ENCODE peak calls at places on chromosomes 12 and 14, in nine cellular contexts. One of them, this sample, is unnamed.

GRCh38 chr12:27334052-27334720 is 1.6 kb downstream of the BMAL2 start:
- DNase-seq in T-helper 2 cell: no peak
- DNase-seq in GM12891: no peak
- DNase-seq in aorta: no peak
- DNase-seq in substantia nigra: no peak
- DNase-seq in NCI-H510A treated with DMSO at 0.1 percent for 48 hours: peak
- DNase-seq in astrocyte of the hippocampus: no peak
- DNase-seq in foreskin fibroblast: no peak
- DNase-seq in psoas muscle: no peak
- DNase-seq in this sample: peak

GRCh38 chr12:82593901-82594396 is 92.8 kb upstream of the TMTC2 start:
- DNase-seq in T-helper 2 cell: no peak
- DNase-seq in GM12891: no peak
- DNase-seq in aorta: no peak
- DNase-seq in substantia nigra: no peak
- DNase-seq in NCI-H510A treated with DMSO at 0.1 percent for 48 hours: no peak
- DNase-seq in astrocyte of the hippocampus: peak
- DNase-seq in foreskin fibroblast: no peak
- DNase-seq in psoas muscle: no peak
- DNase-seq in this sample: no peak

GRCh38 chr12:101740566-101740965 is 1.3 kb upstream of the SYCP3 start:
- DNase-seq in T-helper 2 cell: no peak
- DNase-seq in GM12891: no peak
- DNase-seq in aorta: no peak
- DNase-seq in substantia nigra: no peak
- DNase-seq in NCI-H510A treated with DMSO at 0.1 percent for 48 hours: no peak
- DNase-seq in astrocyte of the hippocampus: no peak
- DNase-seq in foreskin fibroblast: no peak
- DNase-seq in psoas muscle: no peak
- DNase-seq in this sample: no peak

GRCh38 chr14:30874999-30875787 is 834 bp downstream of the COCH start:
- DNase-seq in T-helper 2 cell: peak
- DNase-seq in GM12891: no peak
- DNase-seq in aorta: peak
- DNase-seq in substantia nigra: no peak
- DNase-seq in NCI-H510A treated with DMSO at 0.1 percent for 48 hours: peak
- DNase-seq in astrocyte of the hippocampus: peak
- DNase-seq in foreskin fibroblast: no peak
- DNase-seq in psoas muscle: no peak
- DNase-seq in this sample: peak

GRCh38 chr14:79822034-79822433 is 389.3 kb downstream of the DIO2 start:
- DNase-seq in T-helper 2 cell: no peak
- DNase-seq in GM12891: no peak
- DNase-seq in aorta: no peak
- DNase-seq in substantia nigra: no peak
- DNase-seq in NCI-H510A treated with DMSO at 0.1 percent for 48 hours: no peak
- DNase-seq in astrocyte of the hippocampus: no peak
- DNase-seq in foreskin fibroblast: no peak
- DNase-seq in psoas muscle: no peak
- DNase-seq in this sample: no peak

GRCh38 chr12:131620946-131621681 is 89.8 kb upstream of the SFSWAP start:
- DNase-seq in T-helper 2 cell: no peak
- DNase-seq in GM12891: no peak
- DNase-seq in aorta: no peak
- DNase-seq in substantia nigra: peak
- DNase-seq in NCI-H510A treated with DMSO at 0.1 percent for 48 hours: no peak
- DNase-seq in astrocyte of the hippocampus: no peak
- DNase-seq in foreskin fibroblast: no peak
- DNase-seq in psoas muscle: no peak
- DNase-seq in this sample: no peak

GRCh38 chr14:94423465-94424056 is 29.0 kb downstream of the SERPINA11 start:
- DNase-seq in T-helper 2 cell: peak
- DNase-seq in GM12891: peak
- DNase-seq in aorta: peak
- DNase-seq in substantia nigra: peak
- DNase-seq in NCI-H510A treated with DMSO at 0.1 percent for 48 hours: no peak
- DNase-seq in astrocyte of the hippocampus: peak
- DNase-seq in foreskin fibroblast: peak
- DNase-seq in psoas muscle: peak
- DNase-seq in this sample: peak

GRCh38 chr14:26199599-26200370 is 398.0 kb downstream of the NOVA1 start:
- DNase-seq in T-helper 2 cell: peak
- DNase-seq in GM12891: no peak
- DNase-seq in aorta: no peak
- DNase-seq in substantia nigra: no peak
- DNase-seq in NCI-H510A treated with DMSO at 0.1 percent for 48 hours: no peak
- DNase-seq in astrocyte of the hippocampus: peak
- DNase-seq in foreskin fibroblast: no peak
- DNase-seq in psoas muscle: no peak
- DNase-seq in this sample: no peak

GRCh38 chr14:52342849-52343606 is 28.9 kb downstream of the PTGER2 start:
- DNase-seq in T-helper 2 cell: no peak
- DNase-seq in GM12891: no peak
- DNase-seq in aorta: no peak
- DNase-seq in substantia nigra: no peak
- DNase-seq in NCI-H510A treated with DMSO at 0.1 percent for 48 hours: no peak
- DNase-seq in astrocyte of the hippocampus: peak
- DNase-seq in foreskin fibroblast: no peak
- DNase-seq in psoas muscle: no peak
- DNase-seq in this sample: no peak

GRCh38 chr12:108322998-108323397 is 16.1 kb downstream of the CMKLR1 start:
- DNase-seq in T-helper 2 cell: no peak
- DNase-seq in GM12891: no peak
- DNase-seq in aorta: no peak
- DNase-seq in substantia nigra: no peak
- DNase-seq in NCI-H510A treated with DMSO at 0.1 percent for 48 hours: no peak
- DNase-seq in astrocyte of the hippocampus: no peak
- DNase-seq in foreskin fibroblast: no peak
- DNase-seq in psoas muscle: no peak
- DNase-seq in this sample: no peak

GRCh38 chr12:132773077-132774020 is 11.7 kb upstream of the ANKLE2 start:
- DNase-seq in T-helper 2 cell: peak
- DNase-seq in GM12891: no peak
- DNase-seq in aorta: no peak
- DNase-seq in substantia nigra: no peak
- DNase-seq in NCI-H510A treated with DMSO at 0.1 percent for 48 hours: no peak
- DNase-seq in astrocyte of the hippocampus: no peak
- DNase-seq in foreskin fibroblast: no peak
- DNase-seq in psoas muscle: no peak
- DNase-seq in this sample: no peak

GRCh38 chr14:67674139-67674479 is 323 bp downstream of the VTI1B start:
- DNase-seq in T-helper 2 cell: no peak
- DNase-seq in GM12891: peak
- DNase-seq in aorta: peak
- DNase-seq in substantia nigra: peak
- DNase-seq in NCI-H510A treated with DMSO at 0.1 percent for 48 hours: peak
- DNase-seq in astrocyte of the hippocampus: peak
- DNase-seq in foreskin fibroblast: no peak
- DNase-seq in psoas muscle: peak
- DNase-seq in this sample: peak

GRCh38 chr12:23760495-23760894 is 189.0 kb downstream of the SOX5 start:
- DNase-seq in T-helper 2 cell: no peak
- DNase-seq in GM12891: no peak
- DNase-seq in aorta: no peak
- DNase-seq in substantia nigra: no peak
- DNase-seq in NCI-H510A treated with DMSO at 0.1 percent for 48 hours: no peak
- DNase-seq in astrocyte of the hippocampus: peak
- DNase-seq in foreskin fibroblast: no peak
- DNase-seq in psoas muscle: no peak
- DNase-seq in this sample: no peak

GRCh38 chr12:389138-390096 is at the start of gene KDM5A:
- DNase-seq in T-helper 2 cell: peak
- DNase-seq in GM12891: peak
- DNase-seq in aorta: peak
- DNase-seq in substantia nigra: no peak
- DNase-seq in NCI-H510A treated with DMSO at 0.1 percent for 48 hours: no peak
- DNase-seq in astrocyte of the hippocampus: peak
- DNase-seq in foreskin fibroblast: peak
- DNase-seq in psoas muscle: peak
- DNase-seq in this sample: peak

GRCh38 chr12:14416658-14417057 is 51.2 kb downstream of the ATF7IP start:
- DNase-seq in T-helper 2 cell: peak
- DNase-seq in GM12891: no peak
- DNase-seq in aorta: no peak
- DNase-seq in substantia nigra: no peak
- DNase-seq in NCI-H510A treated with DMSO at 0.1 percent for 48 hours: peak
- DNase-seq in astrocyte of the hippocampus: peak
- DNase-seq in foreskin fibroblast: peak
- DNase-seq in psoas muscle: no peak
- DNase-seq in this sample: peak

GRCh38 chr12:99809921-99810320 is 162.4 kb downstream of the GARIN6 start:
- DNase-seq in T-helper 2 cell: peak
- DNase-seq in GM12891: no peak
- DNase-seq in aorta: no peak
- DNase-seq in substantia nigra: no peak
- DNase-seq in NCI-H510A treated with DMSO at 0.1 percent for 48 hours: no peak
- DNase-seq in astrocyte of the hippocampus: no peak
- DNase-seq in foreskin fibroblast: no peak
- DNase-seq in psoas muscle: no peak
- DNase-seq in this sample: no peak

GRCh38 chr12:96015672-96016071 is 19.5 kb upstream of the HAL start:
- DNase-seq in T-helper 2 cell: no peak
- DNase-seq in GM12891: no peak
- DNase-seq in aorta: no peak
- DNase-seq in substantia nigra: no peak
- DNase-seq in NCI-H510A treated with DMSO at 0.1 percent for 48 hours: peak
- DNase-seq in astrocyte of the hippocampus: peak
- DNase-seq in foreskin fibroblast: no peak
- DNase-seq in psoas muscle: peak
- DNase-seq in this sample: no peak

GRCh38 chr14:101083564-101084435 is 180.3 kb upstream of the RTL1 start:
- DNase-seq in T-helper 2 cell: no peak
- DNase-seq in GM12891: no peak
- DNase-seq in aorta: peak
- DNase-seq in substantia nigra: no peak
- DNase-seq in NCI-H510A treated with DMSO at 0.1 percent for 48 hours: peak
- DNase-seq in astrocyte of the hippocampus: no peak
- DNase-seq in foreskin fibroblast: no peak
- DNase-seq in psoas muscle: no peak
- DNase-seq in this sample: no peak

GRCh38 chr14:74500417-74501134 is 7.0 kb downstream of the ISCA2 start:
- DNase-seq in T-helper 2 cell: no peak
- DNase-seq in GM12891: no peak
- DNase-seq in aorta: peak
- DNase-seq in substantia nigra: no peak
- DNase-seq in NCI-H510A treated with DMSO at 0.1 percent for 48 hours: no peak
- DNase-seq in astrocyte of the hippocampus: peak
- DNase-seq in foreskin fibroblast: no peak
- DNase-seq in psoas muscle: no peak
- DNase-seq in this sample: no peak

GRCh38 chr12:128661216-128661550 is 162.6 kb downstream of the SLC15A4 start:
- DNase-seq in T-helper 2 cell: no peak
- DNase-seq in GM12891: no peak
- DNase-seq in aorta: no peak
- DNase-seq in substantia nigra: no peak
- DNase-seq in NCI-H510A treated with DMSO at 0.1 percent for 48 hours: peak
- DNase-seq in astrocyte of the hippocampus: no peak
- DNase-seq in foreskin fibroblast: no peak
- DNase-seq in psoas muscle: no peak
- DNase-seq in this sample: no peak

GRCh38 chr12:20483776-20484175 is 115.4 kb downstream of the PDE3A start:
- DNase-seq in T-helper 2 cell: no peak
- DNase-seq in GM12891: no peak
- DNase-seq in aorta: no peak
- DNase-seq in substantia nigra: no peak
- DNase-seq in NCI-H510A treated with DMSO at 0.1 percent for 48 hours: no peak
- DNase-seq in astrocyte of the hippocampus: no peak
- DNase-seq in foreskin fibroblast: peak
- DNase-seq in psoas muscle: no peak
- DNase-seq in this sample: no peak

GRCh38 chr14:95156765-95157194 is 549 bp downstream of the DICER1 start:
- DNase-seq in T-helper 2 cell: peak
- DNase-seq in GM12891: no peak
- DNase-seq in aorta: peak
- DNase-seq in substantia nigra: peak
- DNase-seq in NCI-H510A treated with DMSO at 0.1 percent for 48 hours: peak
- DNase-seq in astrocyte of the hippocampus: no peak
- DNase-seq in foreskin fibroblast: peak
- DNase-seq in psoas muscle: peak
- DNase-seq in this sample: peak

GRCh38 chr12:117901631-117902030 is 67.2 kb downstream of the KSR2 start:
- DNase-seq in T-helper 2 cell: no peak
- DNase-seq in GM12891: no peak
- DNase-seq in aorta: no peak
- DNase-seq in substantia nigra: no peak
- DNase-seq in NCI-H510A treated with DMSO at 0.1 percent for 48 hours: no peak
- DNase-seq in astrocyte of the hippocampus: no peak
- DNase-seq in foreskin fibroblast: no peak
- DNase-seq in psoas muscle: no peak
- DNase-seq in this sample: no peak

GRCh38 chr14:27608377-27608776 is 1010.5 kb upstream of the NOVA1 start:
- DNase-seq in T-helper 2 cell: no peak
- DNase-seq in GM12891: no peak
- DNase-seq in aorta: no peak
- DNase-seq in substantia nigra: no peak
- DNase-seq in NCI-H510A treated with DMSO at 0.1 percent for 48 hours: no peak
- DNase-seq in astrocyte of the hippocampus: no peak
- DNase-seq in foreskin fibroblast: no peak
- DNase-seq in psoas muscle: no peak
- DNase-seq in this sample: no peak

GRCh38 chr14:23359167-23359626 is 5.8 kb downstream of the EFS start:
- DNase-seq in T-helper 2 cell: no peak
- DNase-seq in GM12891: no peak
- DNase-seq in aorta: peak
- DNase-seq in substantia nigra: no peak
- DNase-seq in NCI-H510A treated with DMSO at 0.1 percent for 48 hours: no peak
- DNase-seq in astrocyte of the hippocampus: no peak
- DNase-seq in foreskin fibroblast: no peak
- DNase-seq in psoas muscle: no peak
- DNase-seq in this sample: no peak

GRCh38 chr12:40697566-40698257 is 5.5 kb downstream of the CNTN1 start:
- DNase-seq in T-helper 2 cell: no peak
- DNase-seq in GM12891: no peak
- DNase-seq in aorta: no peak
- DNase-seq in substantia nigra: no peak
- DNase-seq in NCI-H510A treated with DMSO at 0.1 percent for 48 hours: peak
- DNase-seq in astrocyte of the hippocampus: no peak
- DNase-seq in foreskin fibroblast: no peak
- DNase-seq in psoas muscle: no peak
- DNase-seq in this sample: no peak

GRCh38 chr14:48723841-48724495 is 862.2 kb downstream of the RPS29 start:
- DNase-seq in T-helper 2 cell: no peak
- DNase-seq in GM12891: no peak
- DNase-seq in aorta: no peak
- DNase-seq in substantia nigra: no peak
- DNase-seq in NCI-H510A treated with DMSO at 0.1 percent for 48 hours: no peak
- DNase-seq in astrocyte of the hippocampus: peak
- DNase-seq in foreskin fibroblast: no peak
- DNase-seq in psoas muscle: no peak
- DNase-seq in this sample: no peak

GRCh38 chr14:90969493-90970166 is 90.8 kb downstream of the RPS6KA5 start:
- DNase-seq in T-helper 2 cell: no peak
- DNase-seq in GM12891: no peak
- DNase-seq in aorta: no peak
- DNase-seq in substantia nigra: no peak
- DNase-seq in NCI-H510A treated with DMSO at 0.1 percent for 48 hours: no peak
- DNase-seq in astrocyte of the hippocampus: no peak
- DNase-seq in foreskin fibroblast: no peak
- DNase-seq in psoas muscle: no peak
- DNase-seq in this sample: peak

GRCh38 chr12:116089080-116089479 is 188.4 kb downstream of the MED13L start:
- DNase-seq in T-helper 2 cell: no peak
- DNase-seq in GM12891: no peak
- DNase-seq in aorta: no peak
- DNase-seq in substantia nigra: no peak
- DNase-seq in NCI-H510A treated with DMSO at 0.1 percent for 48 hours: no peak
- DNase-seq in astrocyte of the hippocampus: no peak
- DNase-seq in foreskin fibroblast: no peak
- DNase-seq in psoas muscle: no peak
- DNase-seq in this sample: no peak

GRCh38 chr12:8577879-8578278 is 34.8 kb downstream of the AICDA start:
- DNase-seq in T-helper 2 cell: no peak
- DNase-seq in GM12891: no peak
- DNase-seq in aorta: no peak
- DNase-seq in substantia nigra: no peak
- DNase-seq in NCI-H510A treated with DMSO at 0.1 percent for 48 hours: no peak
- DNase-seq in astrocyte of the hippocampus: no peak
- DNase-seq in foreskin fibroblast: no peak
- DNase-seq in psoas muscle: no peak
- DNase-seq in this sample: peak

GRCh38 chr12:100799770-100800169 is 5.2 kb downstream of the ANO4 start:
- DNase-seq in T-helper 2 cell: no peak
- DNase-seq in GM12891: no peak
- DNase-seq in aorta: no peak
- DNase-seq in substantia nigra: peak
- DNase-seq in NCI-H510A treated with DMSO at 0.1 percent for 48 hours: no peak
- DNase-seq in astrocyte of the hippocampus: peak
- DNase-seq in foreskin fibroblast: peak
- DNase-seq in psoas muscle: no peak
- DNase-seq in this sample: no peak

This sample was measured in germinal center.